ENCODE peak calls at places on chromosomes 12 and 14, in six cellular contexts. K, D, L, R, X and I are unnamed samples.

GRCh38 chr14:73472182-73473114 is 14.1 kb upstream of the NUMB start:
- DNase-seq in K (peak; percentile 68), D (peak; percentile 50), L (peak; percentile 67), R (peak; percentile 73), X (no peak), I (no peak)

GRCh38 chr12:39103552-39104165 is 198.3 kb upstream of the CPNE8 start:
- DNase-seq in K (peak; percentile 62), D (no peak), L (peak; percentile 63), R (peak; percentile 82), X (peak; percentile 61), I (peak; percentile 5)

GRCh38 chr12:88493651-88494050 is 86.6 kb downstream of the KITLG start:
- DNase-seq in K (no peak), D (peak; percentile 84), L (no peak), R (no peak), X (no peak), I (no peak)

GRCh38 chr12:14545144-14546124 is 22.2 kb downstream of the PLBD1 start:
- DNase-seq in K (no peak), D (no peak), L (no peak), R (no peak), X (no peak), I (no peak)

GRCh38 chr12:30047499-30048262 is 263.9 kb upstream of the TMTC1 start:
- DNase-seq in K (no peak), D (no peak), L (no peak), R (peak; percentile 13), X (no peak), I (no peak)

GRCh38 chr14:39351708-39352107 is 80.5 kb downstream of the FBXO33 start:
- DNase-seq in K (no peak), D (no peak), L (no peak), R (no peak), X (no peak), I (no peak)

GRCh38 chr14:80638620-80639215 is 302.8 kb downstream of the CEP128 start:
- DNase-seq in K (no peak), D (peak; percentile 58), L (no peak), R (no peak), X (no peak), I (no peak)

GRCh38 chr12:3533703-3534386 is 42.8 kb downstream of the PRMT8 start:
- DNase-seq in K (no peak), D (no peak), L (no peak), R (peak; percentile 95), X (no peak), I (no peak)

GRCh38 chr12:45587877-45588530 is 141.5 kb upstream of the ARID2 start:
- DNase-seq in K (no peak), D (no peak), L (no peak), R (no peak), X (no peak), I (no peak)

GRCh38 chr14:103393687-103394626 is 8.7 kb downstream of the MARK3 start:
- DNase-seq in K (no peak), D (no peak), L (no peak), R (peak; percentile 46), X (no peak), I (no peak)

GRCh38 chr12:6367065-6367968 is 8.0 kb downstream of the SCNN1A start:
- DNase-seq in K (peak; percentile 86), D (no peak), L (peak; percentile 80), R (no peak), X (no peak), I (peak; percentile 70)

GRCh38 chr12:79174656-79175055 is 310.1 kb downstream of the SYT1 start:
- DNase-seq in K (no peak), D (no peak), L (no peak), R (peak; percentile 33), X (no peak), I (no peak)

GRCh38 chr12:4034926-4035325 is 161.7 kb upstream of the PARP11 start:
- DNase-seq in K (no peak), D (peak; percentile 34), L (no peak), R (no peak), X (no peak), I (no peak)

GRCh38 chr12:106226884-106227640 is 20.8 kb downstream of the CKAP4 start:
- DNase-seq in K (peak; percentile 79), D (no peak), L (peak; percentile 75), R (peak; percentile 61), X (peak; percentile 51), I (peak; percentile 36)

GRCh38 chr12:97716356-97716755 is 253.8 kb downstream of the RMST start:
- DNase-seq in K (no peak), D (no peak), L (no peak), R (peak; percentile 8), X (no peak), I (no peak)
- TF ChIP-seq CTCF in K (no peak), D (no peak), L (no peak), R (no peak), X (peak; percentile 42), I (no peak)

DNA sequence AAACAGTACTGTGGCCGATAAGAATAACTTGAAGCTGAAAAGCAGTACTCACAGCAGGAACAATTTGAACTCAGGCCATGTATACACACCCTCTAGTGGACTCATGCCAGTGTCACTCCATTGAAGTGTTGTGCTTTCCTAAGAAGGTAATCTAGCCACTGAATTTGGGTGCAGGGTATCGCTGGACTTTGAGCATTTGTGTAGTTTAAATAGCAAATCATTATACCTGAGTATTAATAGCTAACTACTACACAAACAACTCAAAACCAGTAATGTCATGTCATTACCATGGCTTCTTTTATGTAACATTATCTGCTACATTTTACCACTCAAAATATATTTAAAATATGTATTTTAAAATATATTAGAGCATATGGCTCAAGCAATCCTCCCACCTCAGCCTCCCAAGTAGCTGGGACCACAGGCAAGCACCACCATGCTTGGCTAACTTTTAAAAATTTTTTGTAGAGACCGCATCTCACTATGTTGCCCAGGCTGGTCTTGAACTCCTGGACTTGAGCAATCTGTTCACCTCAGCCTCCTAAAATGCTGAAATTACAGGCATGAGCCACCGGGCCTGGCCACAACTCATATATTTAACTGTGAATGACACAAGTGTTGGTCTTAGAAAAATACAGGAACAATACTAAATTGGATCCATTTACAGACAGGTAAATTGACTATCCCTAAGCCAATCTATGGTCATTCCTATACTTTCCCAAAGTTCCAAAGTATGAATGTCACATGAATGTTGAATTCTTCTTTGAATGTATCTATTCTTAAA is 25.6 kb upstream of the ARID4A start:
- DNase-seq in K (no peak), D (peak; percentile 4), L (no peak), R (no peak), X (no peak), I (no peak)
- TF ChIP-seq CTCF in K (no peak), D (no peak), L (no peak), R (no peak), X (peak; percentile 22), I (no peak)

GRCh38 chr12:115661103-115661502 is 616.4 kb downstream of the MED13L start:
- DNase-seq in K (no peak), D (no peak), L (no peak), R (no peak), X (no peak), I (no peak)
- TF ChIP-seq CTCF in K (no peak), D (no peak), L (no peak), R (no peak), X (no peak), I (no peak)

GRCh38 chr12:87344699-87345098 is 684.5 kb downstream of the C12orf50 start:
- DNase-seq in K (no peak), D (no peak), L (no peak), R (no peak), X (no peak), I (no peak)
- TF ChIP-seq CTCF in K (no peak), D (peak; percentile 28), L (no peak), R (no peak), X (peak; percentile 12), I (no peak)

GRCh38 chr12:92146497-92146828 is 817 bp upstream of the BTG1 start:
- DNase-seq in K (no peak), D (no peak), L (no peak), R (no peak), X (no peak), I (no peak)

GRCh38 chr12:92144631-92145480 is 790 bp downstream of the BTG1 start:
- DNase-seq in K (no peak), D (no peak), L (no peak), R (peak; percentile 52), X (no peak), I (peak; percentile 62)

GRCh38 chr12:92146865-92147264 is 1.2 kb upstream of the BTG1 start:
- DNase-seq in K (no peak), D (no peak), L (no peak), R (no peak), X (no peak), I (no peak)

GRCh38 chr12:92145481-92145730 is 240 bp downstream of the BTG1 start:
- DNase-seq in K (no peak), D (no peak), L (no peak), R (no peak), X (no peak), I (no peak)

DNA sequence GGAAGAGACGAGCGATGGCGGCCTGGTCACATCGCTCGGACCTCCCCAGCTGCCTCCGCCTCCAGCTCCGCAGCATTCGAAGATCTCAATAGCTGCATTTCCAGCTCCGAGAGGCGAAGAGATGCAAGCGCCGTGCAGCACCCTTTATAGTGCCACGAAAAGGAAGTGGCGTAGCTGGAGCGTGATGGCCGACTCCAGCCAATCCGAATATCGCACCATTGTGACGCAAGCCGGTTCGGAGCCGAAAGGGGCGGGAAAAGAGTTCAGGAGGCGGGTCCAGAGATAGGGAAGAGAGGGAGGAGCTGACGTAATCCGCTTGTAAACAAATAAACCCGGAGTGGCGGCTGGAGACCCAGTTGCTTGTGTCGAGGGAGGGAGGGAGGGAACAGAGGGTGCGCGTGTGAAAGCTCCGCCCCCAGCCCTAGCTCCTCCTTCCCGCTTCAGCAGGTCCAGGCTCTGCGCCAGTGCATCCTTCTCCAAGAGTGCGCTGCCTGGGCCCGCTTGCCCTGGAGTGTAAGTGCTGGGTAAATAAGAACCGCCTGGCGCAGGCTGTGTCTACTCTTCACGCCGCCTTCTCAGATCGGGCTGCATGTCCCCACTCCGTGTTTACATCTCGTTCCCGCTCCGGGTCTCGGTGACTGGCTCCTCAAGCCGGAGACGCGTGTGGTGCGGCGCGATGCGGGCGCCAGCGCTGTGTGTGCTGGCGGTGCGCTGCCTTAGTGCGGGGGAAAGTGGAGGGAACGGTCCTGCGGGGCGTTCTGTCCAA is at the start of gene BTG1:
- DNase-seq in K (peak; percentile 98), D (peak; percentile 100), L (peak; percentile 93), R (peak; percentile 100), X (peak; percentile 98), I (peak; percentile 99)
- TF ChIP-seq CTCF in K (no peak), D (no peak), L (peak; percentile 18), R (no peak), X (no peak), I (no peak)

DNA sequence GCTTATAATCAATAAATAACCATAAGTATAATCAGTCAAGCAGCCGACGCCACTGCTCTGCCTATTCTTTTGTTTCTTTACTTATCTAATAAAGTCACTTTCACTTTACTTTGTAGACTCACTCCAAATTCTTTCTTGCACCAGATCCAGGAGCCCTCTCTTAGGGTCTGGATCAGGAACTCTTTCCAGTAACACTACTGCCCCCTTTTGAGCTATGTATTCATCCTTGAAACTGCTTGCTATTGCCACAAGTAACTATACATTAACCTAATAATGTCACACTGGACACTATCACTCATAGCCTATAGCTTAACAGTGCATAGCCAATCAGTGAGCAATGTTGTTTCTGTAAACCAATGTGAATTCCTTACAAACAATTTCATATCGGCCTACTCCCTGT is 2.8 kb upstream of the NID2 start:
- DNase-seq in K (no peak), D (no peak), L (no peak), R (peak; percentile 69), X (no peak), I (no peak)
- TF ChIP-seq CTCF in K (no peak), D (no peak), L (no peak), R (peak; percentile 49), X (peak; percentile 5), I (no peak)